ENCODE peak calls at places on chromosome 20, in seven cellular contexts. A is SK-N-SH, H is HepG2, G is GM12892, E is H1, U is K562, F is GM12878. P is an unnamed sample.

GRCh38 chr20:6265204-6265904 is 142.5 kb upstream of the FERMT1 start:
- DNase-seq in U (peak), H (peak), A (peak), G (no peak), E (no peak), F (no peak), P (no peak)

GRCh38 chr20:63540417-63541186 is 3.4 kb upstream of the PTK6 start:
- DNase-seq in H (no peak), A (peak), E (no peak), G (no peak), U (no peak), F (no peak), P (no peak)

GRCh38 chr20:4795394-4795793 is 73.7 kb downstream of the PRND start:
- DNase-seq in A (no peak), H (peak), U (peak), E (no peak), G (no peak), F (no peak), P (no peak)

GRCh38 chr20:63453029-63453523 is 19.4 kb downstream of the KCNQ2 start:
- DNase-seq in E (no peak), G (no peak), H (peak), U (peak), F (no peak), A (peak), P (peak)

GRCh38 chr20:33178726-33179125 is 10.8 kb downstream of the BPIFA2 start:
- DNase-seq in F (no peak), G (no peak), H (peak), A (no peak), U (no peak), E (no peak), P (no peak)

GRCh38 chr20:36644032-36644712 is 1.8 kb downstream of the SLA2 start:
- DNase-seq in A (no peak), F (no peak), E (no peak), H (no peak), U (no peak), G (no peak), P (no peak)

GRCh38 chr20:19828233-19828632 is 70.2 kb downstream of the RIN2 start:
- DNase-seq in F (peak), U (no peak), G (peak), E (no peak), H (peak), A (no peak), P (peak)

GRCh38 chr20:25285091-25285647 is 37.3 kb downstream of the PYGB start:
- DNase-seq in H (no peak), E (peak), G (no peak), F (no peak), A (no peak), U (no peak), P (no peak)

GRCh38 chr20:17612287-17612974 is 42.6 kb downstream of the DSTN start:
- DNase-seq in G (no peak), A (peak), F (no peak), U (no peak), E (peak), H (peak), P (peak)

GRCh38 chr20:32988008-32988407 is 16.2 kb downstream of the SUN5 start:
- DNase-seq in A (no peak), U (no peak), G (no peak), E (no peak), F (no peak), H (no peak), P (no peak)

GRCh38 chr20:3134151-3134550 is 25.5 kb downstream of the FASTKD5 start:
- DNase-seq in A (no peak), E (no peak), F (no peak), U (no peak), G (no peak), H (no peak), P (no peak)

GRCh38 chr20:47809561-47809960 is 24.3 kb upstream of the SULF2 start:
- DNase-seq in H (no peak), F (no peak), U (no peak), G (no peak), E (no peak), A (peak), P (no peak)

GRCh38 chr20:4113996-4114603 is 98.7 kb upstream of the RNF24 start:
- DNase-seq in U (peak), F (no peak), A (peak), H (no peak), E (peak), G (no peak), P (no peak)

GRCh38 chr20:57398231-57398821 is 7.1 kb downstream of the RBM38 start:
- DNase-seq in E (no peak), F (peak), A (no peak), G (peak), U (no peak), H (no peak), P (peak)

GRCh38 chr20:61927193-61927825 is 138.4 kb downstream of the TAF4 start:
- DNase-seq in A (no peak), E (peak), H (no peak), F (no peak), U (no peak), G (no peak), P (no peak)

GRCh38 chr20:53974785-53975555 is 95.4 kb downstream of the BCAS1 start:
- DNase-seq in A (no peak), E (no peak), F (no peak), G (no peak), U (no peak), H (no peak), P (no peak)

GRCh38 chr20:25289886-25290597 is 42.2 kb downstream of the PYGB start:
- DNase-seq in A (no peak), G (no peak), U (no peak), F (no peak), E (no peak), H (no peak), P (no peak)

GRCh38 chr20:36399147-36399968 is 93.2 kb downstream of the DLGAP4 start:
- DNase-seq in A (peak), U (peak), E (peak), H (peak), F (no peak), G (peak), P (peak)

GRCh38 chr20:60011512-60012507 is 53.6 kb downstream of the CDH26 start:
- DNase-seq in E (no peak), U (no peak), F (no peak), G (no peak), H (no peak), A (no peak), P (no peak)

GRCh38 chr20:62923669-62924566 is 2.4 kb downstream of the DIDO1 start:
- DNase-seq in H (peak), U (no peak), E (no peak), A (no peak), F (no peak), G (no peak), P (no peak)

GRCh38 chr20:61558726-61559125 is 306.7 kb downstream of the CDH4 start:
- DNase-seq in U (no peak), A (no peak), F (no peak), E (no peak), G (no peak), H (no peak), P (no peak)

GRCh38 chr20:25286917-25287316 is 39.0 kb downstream of the PYGB start:
- DNase-seq in E (no peak), F (no peak), G (no peak), U (no peak), A (no peak), H (no peak), P (no peak)

GRCh38 chr20:34115232-34115631 is 3.2 kb upstream of the EIF2S2 start:
- DNase-seq in H (no peak), G (no peak), E (no peak), F (no peak), A (no peak), U (no peak), P (no peak)

GRCh38 chr20:25195962-25196700 is 619 bp downstream of the ENTPD6 start:
- DNase-seq in G (no peak), F (no peak), H (peak), E (peak), U (peak), A (no peak), P (no peak)

GRCh38 chr20:9241721-9242427 is 173.0 kb downstream of the PLCB4 start:
- DNase-seq in E (no peak), G (no peak), H (no peak), A (no peak), U (no peak), F (no peak), P (no peak)

GRCh38 chr20:49288784-49289696 is 11.2 kb upstream of the ZNFX1 start:
- DNase-seq in E (no peak), H (no peak), U (peak), A (no peak), G (no peak), F (no peak), P (no peak)
- TF ChIP-seq TAF1 in E (no peak), H (no peak), U (no peak), A (no peak), G (no peak), F (no peak), P (no peak)

DNA sequence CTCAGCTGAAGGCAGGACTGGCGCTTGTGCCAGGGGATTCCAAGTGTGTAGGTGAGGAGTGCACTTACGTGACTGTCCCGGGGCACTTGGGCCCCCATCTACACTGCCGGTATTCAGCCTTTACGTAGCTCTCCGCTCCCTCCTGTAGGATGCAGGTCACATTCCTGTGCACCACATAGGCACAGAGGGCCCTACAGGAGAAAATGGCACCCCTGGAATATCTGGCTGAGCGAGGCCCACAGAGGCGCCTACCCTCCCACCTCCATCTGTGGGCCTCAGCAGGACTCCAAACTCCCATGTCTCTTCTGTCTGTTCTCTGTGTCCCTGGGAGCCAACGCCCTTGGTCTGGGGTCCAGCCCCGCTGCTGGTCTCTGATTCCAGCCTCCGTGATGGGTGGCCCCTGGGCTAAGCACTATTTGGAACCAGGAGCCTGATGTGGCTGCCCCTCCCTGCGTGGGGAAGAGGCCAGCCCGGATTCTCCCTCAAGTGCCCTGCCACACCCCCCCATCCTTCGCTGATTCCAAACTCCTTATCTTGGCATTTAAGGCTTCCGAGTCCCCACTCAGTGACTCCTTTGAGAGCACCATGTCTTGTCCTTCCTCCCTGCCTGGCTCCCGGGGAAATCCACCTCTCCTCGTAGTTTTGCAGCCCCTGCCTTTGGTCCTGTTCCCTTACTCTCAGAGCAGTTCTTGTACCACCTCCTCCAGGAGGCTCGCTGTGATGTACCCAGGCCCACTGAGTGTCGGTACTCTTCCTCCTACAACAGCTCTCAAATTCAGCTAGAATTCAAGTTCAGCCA is 1.5 kb downstream of the EMILIN3 start:
- DNase-seq in F (no peak), U (no peak), E (no peak), A (no peak), H (no peak), G (no peak), P (no peak)
- TF ChIP-seq TAF1 in F (no peak), U (no peak), E (no peak), A (no peak), H (no peak), G (no peak), P (no peak)

GRCh38 chr20:37901667-37902503 is 1.0 kb upstream of the VSTM2L start:
- DNase-seq in U (peak), H (peak), A (peak), F (no peak), E (peak), G (peak), P (peak)
- TF ChIP-seq TAF1 in U (no peak), H (no peak), A (no peak), F (no peak), E (no peak), G (no peak), P (no peak)

GRCh38 chr20:43941476-43942212 is 27.0 kb downstream of the TOX2 start:
- DNase-seq in G (no peak), F (no peak), H (no peak), U (no peak), E (no peak), A (no peak), P (no peak)

GRCh38 chr20:43938932-43939761 is 24.5 kb downstream of the TOX2 start:
- DNase-seq in A (no peak), E (no peak), G (no peak), U (no peak), F (no peak), H (peak), P (no peak)

GRCh38 chr20:43940518-43941225 is 26.0 kb downstream of the TOX2 start:
- DNase-seq in E (no peak), F (no peak), H (no peak), A (no peak), G (no peak), U (no peak), P (no peak)

GRCh38 chr20:43938017-43938655 is 23.5 kb downstream of the TOX2 start:
- DNase-seq in U (no peak), A (no peak), E (no peak), H (no peak), F (no peak), G (no peak), P (no peak)

DNA sequence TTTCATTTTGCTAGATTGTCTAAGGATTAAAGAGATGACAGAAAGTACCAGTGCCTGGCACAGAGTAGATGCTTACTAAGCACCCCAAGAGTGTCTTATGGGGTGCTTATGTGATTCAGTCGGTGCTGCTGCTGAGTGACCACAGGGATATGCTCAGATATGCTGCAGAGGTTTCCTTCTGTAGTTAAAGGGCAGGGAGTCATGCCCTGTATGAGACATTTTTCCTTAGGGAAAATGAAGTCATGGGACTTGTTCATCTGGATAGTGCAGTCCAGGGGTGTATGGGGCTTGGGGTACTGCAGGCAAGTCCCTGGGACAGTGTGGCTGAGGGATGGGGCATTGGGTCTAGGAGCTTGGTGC is 25.1 kb downstream of the TOX2 start:
- DNase-seq in A (no peak), E (no peak), G (no peak), H (no peak), F (no peak), U (no peak), P (no peak)
- TF ChIP-seq TAF1 in A (no peak), E (no peak), G (no peak), H (no peak), F (no peak), U (no peak), P (no peak)

DNA sequence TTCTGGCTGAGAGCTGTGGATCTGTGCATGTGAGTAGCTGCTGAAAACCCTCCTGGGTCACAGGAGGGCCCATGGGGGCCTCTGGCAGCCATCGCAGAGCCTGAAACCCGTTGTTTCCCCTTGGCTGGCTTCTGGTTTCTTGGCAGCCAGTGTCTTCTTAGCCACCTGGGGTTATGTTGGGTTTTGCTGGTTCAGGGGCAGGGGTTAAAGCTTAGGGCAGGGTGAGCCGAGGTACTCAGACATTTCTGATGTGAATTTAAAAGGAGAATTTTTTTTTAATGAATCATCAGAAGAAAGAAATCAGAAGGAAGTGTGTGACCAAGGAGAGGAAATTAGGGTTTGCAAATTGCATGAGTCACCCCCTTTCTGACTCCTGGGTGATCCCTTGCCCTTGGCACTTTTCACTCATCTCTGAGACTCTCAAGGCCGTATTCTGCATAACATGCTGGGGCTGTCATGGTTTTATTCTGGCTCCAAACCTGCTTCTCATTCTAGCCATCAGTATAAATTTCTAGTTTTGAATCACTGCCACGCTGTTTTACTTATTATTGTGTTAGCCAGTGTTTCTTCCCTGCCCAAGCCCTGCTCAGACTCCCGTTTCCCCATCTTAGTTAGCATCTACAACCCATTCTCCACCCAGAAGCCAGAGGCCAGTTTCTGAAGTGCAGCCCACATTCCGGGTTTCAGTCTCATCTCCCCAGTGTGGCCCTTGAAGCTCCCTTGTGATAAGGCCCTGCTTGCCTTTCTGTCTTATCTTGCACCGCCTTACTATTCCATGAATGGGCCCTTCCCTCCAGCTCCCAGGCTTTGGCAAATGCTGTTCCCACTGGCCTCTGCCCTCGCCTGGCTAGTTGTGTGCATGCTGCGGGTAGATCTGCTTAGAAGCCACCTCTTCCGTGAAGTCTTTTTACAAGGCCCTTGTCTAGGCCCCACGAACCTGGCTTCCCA is 40.9 kb downstream of the TOX2 start:
- DNase-seq in E (no peak), G (peak), U (peak), H (no peak), F (peak), A (no peak), P (peak)
- TF ChIP-seq TAF1 in E (no peak), G (no peak), U (no peak), H (no peak), F (no peak), A (no peak), P (no peak)

P was measured in GM12891.